ENCODE peak calls at places on chromosome 15, in seven cellular contexts. One of them, this sample, is unnamed.

GRCh38 chr15:27774191-27774590 is 324.9 kb downstream of the OCA2 start:
- DNase-seq in uterus: no peak
- DNase-seq in HCEC 1CT: no peak
- DNase-seq in dermis microvascular lymphatic vessel endothelial cell: no peak
- DNase-seq in fibroblast of pulmonary artery: no peak
- DNase-seq in activated CD4-positive, alpha-beta T cell treated with anti-CD3 and anti-CD28 coated beads, Interleukin-2, amount 50 U/mL, for 1 hour: no peak
- DNase-seq in T-helper 1 cell: no peak
- DNase-seq in this sample: no peak

GRCh38 chr15:83445653-83446052 is 1.5 kb upstream of the SH3GL3 start:
- DNase-seq in uterus: no peak
- DNase-seq in activated CD4-positive, alpha-beta T cell treated with anti-CD3 and anti-CD28 coated beads, Interleukin-2, amount 50 U/mL, for 1 hour: no peak
- DNase-seq in HCEC 1CT: no peak
- DNase-seq in fibroblast of pulmonary artery: no peak
- DNase-seq in dermis microvascular lymphatic vessel endothelial cell: no peak
- DNase-seq in T-helper 1 cell: no peak
- DNase-seq in this sample: no peak

GRCh38 chr15:63969652-63970421 is 76.4 kb downstream of the DAPK2 start:
- DNase-seq in activated CD4-positive, alpha-beta T cell treated with anti-CD3 and anti-CD28 coated beads, Interleukin-2, amount 50 U/mL, for 1 hour: no peak
- DNase-seq in dermis microvascular lymphatic vessel endothelial cell: peak
- DNase-seq in fibroblast of pulmonary artery: peak
- DNase-seq in HCEC 1CT: no peak
- DNase-seq in uterus: no peak
- DNase-seq in T-helper 1 cell: no peak
- DNase-seq in this sample: peak

GRCh38 chr15:48437178-48437577 is 105.9 kb downstream of the DUT start:
- DNase-seq in dermis microvascular lymphatic vessel endothelial cell: peak
- DNase-seq in activated CD4-positive, alpha-beta T cell treated with anti-CD3 and anti-CD28 coated beads, Interleukin-2, amount 50 U/mL, for 1 hour: no peak
- DNase-seq in T-helper 1 cell: no peak
- DNase-seq in fibroblast of pulmonary artery: peak
- DNase-seq in HCEC 1CT: peak
- DNase-seq in uterus: no peak
- DNase-seq in this sample: no peak

GRCh38 chr15:55738715-55739114 is 4.2 kb downstream of the PRTG start:
- DNase-seq in activated CD4-positive, alpha-beta T cell treated with anti-CD3 and anti-CD28 coated beads, Interleukin-2, amount 50 U/mL, for 1 hour: no peak
- DNase-seq in dermis microvascular lymphatic vessel endothelial cell: no peak
- DNase-seq in fibroblast of pulmonary artery: no peak
- DNase-seq in uterus: no peak
- DNase-seq in T-helper 1 cell: no peak
- DNase-seq in HCEC 1CT: no peak
- DNase-seq in this sample: no peak

GRCh38 chr15:101479851-101480612 is 9.5 kb downstream of the PCSK6 start:
- DNase-seq in uterus: no peak
- DNase-seq in activated CD4-positive, alpha-beta T cell treated with anti-CD3 and anti-CD28 coated beads, Interleukin-2, amount 50 U/mL, for 1 hour: no peak
- DNase-seq in fibroblast of pulmonary artery: no peak
- DNase-seq in T-helper 1 cell: no peak
- DNase-seq in HCEC 1CT: no peak
- DNase-seq in dermis microvascular lymphatic vessel endothelial cell: no peak
- DNase-seq in this sample: no peak

GRCh38 chr15:69467636-69468035 is 15.0 kb downstream of the RPLP1 start:
- DNase-seq in T-helper 1 cell: no peak
- DNase-seq in dermis microvascular lymphatic vessel endothelial cell: no peak
- DNase-seq in activated CD4-positive, alpha-beta T cell treated with anti-CD3 and anti-CD28 coated beads, Interleukin-2, amount 50 U/mL, for 1 hour: no peak
- DNase-seq in HCEC 1CT: no peak
- DNase-seq in fibroblast of pulmonary artery: no peak
- DNase-seq in uterus: no peak
- DNase-seq in this sample: no peak

GRCh38 chr15:89885611-89886010 is 8.2 kb downstream of the AP3S2 start:
- DNase-seq in HCEC 1CT: no peak
- DNase-seq in fibroblast of pulmonary artery: no peak
- DNase-seq in activated CD4-positive, alpha-beta T cell treated with anti-CD3 and anti-CD28 coated beads, Interleukin-2, amount 50 U/mL, for 1 hour: no peak
- DNase-seq in dermis microvascular lymphatic vessel endothelial cell: no peak
- DNase-seq in T-helper 1 cell: no peak
- DNase-seq in uterus: no peak
- DNase-seq in this sample: no peak

GRCh38 chr15:73956276-73957086 is 30.2 kb downstream of the LOXL1 start:
- DNase-seq in dermis microvascular lymphatic vessel endothelial cell: peak
- DNase-seq in uterus: no peak
- DNase-seq in HCEC 1CT: peak
- DNase-seq in fibroblast of pulmonary artery: peak
- DNase-seq in T-helper 1 cell: no peak
- DNase-seq in activated CD4-positive, alpha-beta T cell treated with anti-CD3 and anti-CD28 coated beads, Interleukin-2, amount 50 U/mL, for 1 hour: no peak
- DNase-seq in this sample: peak

GRCh38 chr15:31843426-31844055 is 186.8 kb upstream of the CHRNA7 start:
- DNase-seq in dermis microvascular lymphatic vessel endothelial cell: no peak
- DNase-seq in activated CD4-positive, alpha-beta T cell treated with anti-CD3 and anti-CD28 coated beads, Interleukin-2, amount 50 U/mL, for 1 hour: no peak
- DNase-seq in uterus: no peak
- DNase-seq in fibroblast of pulmonary artery: no peak
- DNase-seq in HCEC 1CT: no peak
- DNase-seq in T-helper 1 cell: no peak
- DNase-seq in this sample: no peak

GRCh38 chr15:88267720-88268119 is 11.2 kb upstream of the NTRK3 start:
- DNase-seq in HCEC 1CT: no peak
- DNase-seq in T-helper 1 cell: no peak
- DNase-seq in fibroblast of pulmonary artery: no peak
- DNase-seq in uterus: no peak
- DNase-seq in activated CD4-positive, alpha-beta T cell treated with anti-CD3 and anti-CD28 coated beads, Interleukin-2, amount 50 U/mL, for 1 hour: no peak
- DNase-seq in dermis microvascular lymphatic vessel endothelial cell: no peak
- DNase-seq in this sample: no peak

GRCh38 chr15:79041598-79042175 is 48.9 kb downstream of the RASGRF1 start:
- DNase-seq in fibroblast of pulmonary artery: no peak
- DNase-seq in HCEC 1CT: no peak
- DNase-seq in dermis microvascular lymphatic vessel endothelial cell: no peak
- DNase-seq in T-helper 1 cell: no peak
- DNase-seq in uterus: no peak
- DNase-seq in activated CD4-positive, alpha-beta T cell treated with anti-CD3 and anti-CD28 coated beads, Interleukin-2, amount 50 U/mL, for 1 hour: no peak
- DNase-seq in this sample: no peak

GRCh38 chr15:45921376-45921775 is 286.5 kb downstream of the SQOR start:
- DNase-seq in T-helper 1 cell: no peak
- DNase-seq in dermis microvascular lymphatic vessel endothelial cell: peak
- DNase-seq in HCEC 1CT: no peak
- DNase-seq in uterus: no peak
- DNase-seq in activated CD4-positive, alpha-beta T cell treated with anti-CD3 and anti-CD28 coated beads, Interleukin-2, amount 50 U/mL, for 1 hour: no peak
- DNase-seq in fibroblast of pulmonary artery: peak
- DNase-seq in this sample: no peak

GRCh38 chr15:63583027-63583426 is 14.2 kb upstream of the FBXL22 start:
- DNase-seq in dermis microvascular lymphatic vessel endothelial cell: no peak
- DNase-seq in activated CD4-positive, alpha-beta T cell treated with anti-CD3 and anti-CD28 coated beads, Interleukin-2, amount 50 U/mL, for 1 hour: no peak
- DNase-seq in uterus: no peak
- DNase-seq in fibroblast of pulmonary artery: peak
- DNase-seq in HCEC 1CT: peak
- DNase-seq in T-helper 1 cell: no peak
- DNase-seq in this sample: no peak

GRCh38 chr15:99467338-99467720 is 98.5 kb upstream of the MEF2A start:
- DNase-seq in HCEC 1CT: no peak
- DNase-seq in T-helper 1 cell: no peak
- DNase-seq in dermis microvascular lymphatic vessel endothelial cell: no peak
- DNase-seq in fibroblast of pulmonary artery: no peak
- DNase-seq in uterus: no peak
- DNase-seq in activated CD4-positive, alpha-beta T cell treated with anti-CD3 and anti-CD28 coated beads, Interleukin-2, amount 50 U/mL, for 1 hour: no peak
- DNase-seq in this sample: no peak

GRCh38 chr15:60582370-60583036 is 103.6 kb upstream of the ICE2 start:
- DNase-seq in fibroblast of pulmonary artery: peak
- DNase-seq in T-helper 1 cell: peak
- DNase-seq in uterus: no peak
- DNase-seq in HCEC 1CT: no peak
- DNase-seq in dermis microvascular lymphatic vessel endothelial cell: peak
- DNase-seq in activated CD4-positive, alpha-beta T cell treated with anti-CD3 and anti-CD28 coated beads, Interleukin-2, amount 50 U/mL, for 1 hour: peak
- DNase-seq in this sample: peak

GRCh38 chr15:73872370-73872769 is 994 bp upstream of the TBC1D21 start:
- DNase-seq in fibroblast of pulmonary artery: peak
- DNase-seq in T-helper 1 cell: no peak
- DNase-seq in dermis microvascular lymphatic vessel endothelial cell: no peak
- DNase-seq in uterus: no peak
- DNase-seq in HCEC 1CT: peak
- DNase-seq in activated CD4-positive, alpha-beta T cell treated with anti-CD3 and anti-CD28 coated beads, Interleukin-2, amount 50 U/mL, for 1 hour: no peak
- DNase-seq in this sample: no peak

GRCh38 chr15:31226011-31226410 is 100.6 kb upstream of the KLF13 start:
- DNase-seq in T-helper 1 cell: no peak
- DNase-seq in HCEC 1CT: no peak
- DNase-seq in uterus: no peak
- DNase-seq in dermis microvascular lymphatic vessel endothelial cell: no peak
- DNase-seq in fibroblast of pulmonary artery: no peak
- DNase-seq in activated CD4-positive, alpha-beta T cell treated with anti-CD3 and anti-CD28 coated beads, Interleukin-2, amount 50 U/mL, for 1 hour: no peak
- DNase-seq in this sample: no peak

GRCh38 chr15:61100512-61100911 is 128.6 kb downstream of the RORA start:
- DNase-seq in uterus: no peak
- DNase-seq in T-helper 1 cell: no peak
- DNase-seq in activated CD4-positive, alpha-beta T cell treated with anti-CD3 and anti-CD28 coated beads, Interleukin-2, amount 50 U/mL, for 1 hour: no peak
- DNase-seq in dermis microvascular lymphatic vessel endothelial cell: no peak
- DNase-seq in HCEC 1CT: no peak
- DNase-seq in fibroblast of pulmonary artery: no peak
- DNase-seq in this sample: no peak

GRCh38 chr15:76470691-76471090 is 134.1 kb downstream of the ISL2 start:
- DNase-seq in dermis microvascular lymphatic vessel endothelial cell: no peak
- DNase-seq in activated CD4-positive, alpha-beta T cell treated with anti-CD3 and anti-CD28 coated beads, Interleukin-2, amount 50 U/mL, for 1 hour: no peak
- DNase-seq in T-helper 1 cell: no peak
- DNase-seq in HCEC 1CT: peak
- DNase-seq in fibroblast of pulmonary artery: peak
- DNase-seq in uterus: no peak
- DNase-seq in this sample: no peak

GRCh38 chr15:58313304-58313703 is 118.5 kb upstream of the LIPC start:
- DNase-seq in HCEC 1CT: no peak
- DNase-seq in dermis microvascular lymphatic vessel endothelial cell: no peak
- DNase-seq in T-helper 1 cell: no peak
- DNase-seq in fibroblast of pulmonary artery: no peak
- DNase-seq in activated CD4-positive, alpha-beta T cell treated with anti-CD3 and anti-CD28 coated beads, Interleukin-2, amount 50 U/mL, for 1 hour: no peak
- DNase-seq in uterus: no peak
- DNase-seq in this sample: no peak

GRCh38 chr15:45386420-45386819 is 8.1 kb upstream of the GATM start:
- DNase-seq in fibroblast of pulmonary artery: no peak
- DNase-seq in T-helper 1 cell: no peak
- DNase-seq in uterus: no peak
- DNase-seq in dermis microvascular lymphatic vessel endothelial cell: no peak
- DNase-seq in HCEC 1CT: no peak
- DNase-seq in activated CD4-positive, alpha-beta T cell treated with anti-CD3 and anti-CD28 coated beads, Interleukin-2, amount 50 U/mL, for 1 hour: no peak
- DNase-seq in this sample: no peak

GRCh38 chr15:41581110-41581509 is 22.1 kb downstream of the TYRO3 start:
- DNase-seq in activated CD4-positive, alpha-beta T cell treated with anti-CD3 and anti-CD28 coated beads, Interleukin-2, amount 50 U/mL, for 1 hour: no peak
- DNase-seq in fibroblast of pulmonary artery: no peak
- DNase-seq in HCEC 1CT: no peak
- DNase-seq in T-helper 1 cell: no peak
- DNase-seq in uterus: no peak
- DNase-seq in dermis microvascular lymphatic vessel endothelial cell: no peak
- DNase-seq in this sample: no peak

GRCh38 chr15:89108865-89109660 is 20.8 kb downstream of the ABHD2 start:
- DNase-seq in dermis microvascular lymphatic vessel endothelial cell: no peak
- DNase-seq in uterus: no peak
- DNase-seq in T-helper 1 cell: no peak
- DNase-seq in fibroblast of pulmonary artery: no peak
- DNase-seq in HCEC 1CT: no peak
- DNase-seq in activated CD4-positive, alpha-beta T cell treated with anti-CD3 and anti-CD28 coated beads, Interleukin-2, amount 50 U/mL, for 1 hour: no peak
- DNase-seq in this sample: no peak

GRCh38 chr15:89657691-89658200 is 2.5 kb upstream of the KIF7 start:
- DNase-seq in dermis microvascular lymphatic vessel endothelial cell: no peak
- DNase-seq in HCEC 1CT: no peak
- DNase-seq in uterus: no peak
- DNase-seq in activated CD4-positive, alpha-beta T cell treated with anti-CD3 and anti-CD28 coated beads, Interleukin-2, amount 50 U/mL, for 1 hour: no peak
- DNase-seq in T-helper 1 cell: no peak
- DNase-seq in fibroblast of pulmonary artery: no peak
- DNase-seq in this sample: no peak

GRCh38 chr15:73873889-73874511 is 636 bp downstream of the TBC1D21 start:
- DNase-seq in uterus: no peak
- DNase-seq in dermis microvascular lymphatic vessel endothelial cell: peak
- DNase-seq in T-helper 1 cell: no peak
- DNase-seq in activated CD4-positive, alpha-beta T cell treated with anti-CD3 and anti-CD28 coated beads, Interleukin-2, amount 50 U/mL, for 1 hour: no peak
- DNase-seq in fibroblast of pulmonary artery: peak
- DNase-seq in HCEC 1CT: peak
- DNase-seq in this sample: peak

GRCh38 chr15:55661431-55661830 is 73.3 kb upstream of the PYGO1 start:
- DNase-seq in HCEC 1CT: no peak
- DNase-seq in uterus: no peak
- DNase-seq in dermis microvascular lymphatic vessel endothelial cell: peak
- DNase-seq in T-helper 1 cell: no peak
- DNase-seq in fibroblast of pulmonary artery: peak
- DNase-seq in activated CD4-positive, alpha-beta T cell treated with anti-CD3 and anti-CD28 coated beads, Interleukin-2, amount 50 U/mL, for 1 hour: no peak
- DNase-seq in this sample: no peak

GRCh38 chr15:55267401-55268053 is 22.1 kb downstream of the RAB27A start:
- DNase-seq in HCEC 1CT: no peak
- DNase-seq in uterus: no peak
- DNase-seq in fibroblast of pulmonary artery: peak
- DNase-seq in activated CD4-positive, alpha-beta T cell treated with anti-CD3 and anti-CD28 coated beads, Interleukin-2, amount 50 U/mL, for 1 hour: peak
- DNase-seq in T-helper 1 cell: peak
- DNase-seq in dermis microvascular lymphatic vessel endothelial cell: no peak
- DNase-seq in this sample: no peak

GRCh38 chr15:39407116-39407515 is 173.8 kb upstream of the THBS1 start:
- DNase-seq in T-helper 1 cell: no peak
- DNase-seq in uterus: no peak
- DNase-seq in activated CD4-positive, alpha-beta T cell treated with anti-CD3 and anti-CD28 coated beads, Interleukin-2, amount 50 U/mL, for 1 hour: no peak
- DNase-seq in fibroblast of pulmonary artery: peak
- DNase-seq in HCEC 1CT: peak
- DNase-seq in dermis microvascular lymphatic vessel endothelial cell: no peak
- DNase-seq in this sample: no peak

GRCh38 chr15:100769975-100770340 is 109.7 kb upstream of the ALDH1A3 start:
- DNase-seq in HCEC 1CT: no peak
- DNase-seq in fibroblast of pulmonary artery: no peak
- DNase-seq in uterus: no peak
- DNase-seq in T-helper 1 cell: no peak
- DNase-seq in activated CD4-positive, alpha-beta T cell treated with anti-CD3 and anti-CD28 coated beads, Interleukin-2, amount 50 U/mL, for 1 hour: no peak
- DNase-seq in dermis microvascular lymphatic vessel endothelial cell: no peak
- DNase-seq in this sample: no peak

GRCh38 chr15:57118013-57118799 is 199.8 kb downstream of the TCF12 start:
- DNase-seq in activated CD4-positive, alpha-beta T cell treated with anti-CD3 and anti-CD28 coated beads, Interleukin-2, amount 50 U/mL, for 1 hour: no peak
- DNase-seq in dermis microvascular lymphatic vessel endothelial cell: peak
- DNase-seq in T-helper 1 cell: no peak
- DNase-seq in fibroblast of pulmonary artery: peak
- DNase-seq in uterus: no peak
- DNase-seq in HCEC 1CT: peak
- DNase-seq in this sample: peak

GRCh38 chr15:77039817-77040216 is 31.1 kb downstream of the TSPAN3 start:
- DNase-seq in dermis microvascular lymphatic vessel endothelial cell: no peak
- DNase-seq in fibroblast of pulmonary artery: no peak
- DNase-seq in T-helper 1 cell: no peak
- DNase-seq in uterus: no peak
- DNase-seq in HCEC 1CT: no peak
- DNase-seq in activated CD4-positive, alpha-beta T cell treated with anti-CD3 and anti-CD28 coated beads, Interleukin-2, amount 50 U/mL, for 1 hour: no peak
- DNase-seq in this sample: no peak

GRCh38 chr15:100103828-100104227 is 237.9 kb downstream of the ADAMTS17 start:
- DNase-seq in activated CD4-positive, alpha-beta T cell treated with anti-CD3 and anti-CD28 coated beads, Interleukin-2, amount 50 U/mL, for 1 hour: no peak
- DNase-seq in uterus: peak
- DNase-seq in HCEC 1CT: no peak
- DNase-seq in T-helper 1 cell: no peak
- DNase-seq in fibroblast of pulmonary artery: no peak
- DNase-seq in dermis microvascular lymphatic vessel endothelial cell: no peak
- DNase-seq in this sample: no peak

GRCh38 chr15:72042865-72043264 is 75.1 kb downstream of the MYO9A start:
- DNase-seq in T-helper 1 cell: no peak
- DNase-seq in dermis microvascular lymphatic vessel endothelial cell: no peak
- DNase-seq in HCEC 1CT: no peak
- DNase-seq in activated CD4-positive, alpha-beta T cell treated with anti-CD3 and anti-CD28 coated beads, Interleukin-2, amount 50 U/mL, for 1 hour: no peak
- DNase-seq in fibroblast of pulmonary artery: no peak
- DNase-seq in uterus: no peak
- DNase-seq in this sample: peak

GRCh38 chr15:26260517-26261133 is 397.5 kb upstream of the ATP10A start:
- DNase-seq in uterus: no peak
- DNase-seq in fibroblast of pulmonary artery: peak
- DNase-seq in HCEC 1CT: no peak
- DNase-seq in T-helper 1 cell: no peak
- DNase-seq in dermis microvascular lymphatic vessel endothelial cell: peak
- DNase-seq in activated CD4-positive, alpha-beta T cell treated with anti-CD3 and anti-CD28 coated beads, Interleukin-2, amount 50 U/mL, for 1 hour: peak
- DNase-seq in this sample: no peak

GRCh38 chr15:101052681-101053121 is 133.5 kb downstream of the LRRK1 start:
- DNase-seq in HCEC 1CT: no peak
- DNase-seq in dermis microvascular lymphatic vessel endothelial cell: no peak
- DNase-seq in fibroblast of pulmonary artery: no peak
- DNase-seq in uterus: no peak
- DNase-seq in activated CD4-positive, alpha-beta T cell treated with anti-CD3 and anti-CD28 coated beads, Interleukin-2, amount 50 U/mL, for 1 hour: no peak
- DNase-seq in T-helper 1 cell: no peak
- DNase-seq in this sample: no peak

GRCh38 chr15:56837281-56837680 is 81.2 kb upstream of the TCF12 start:
- DNase-seq in T-helper 1 cell: no peak
- DNase-seq in dermis microvascular lymphatic vessel endothelial cell: no peak
- DNase-seq in fibroblast of pulmonary artery: peak
- DNase-seq in activated CD4-positive, alpha-beta T cell treated with anti-CD3 and anti-CD28 coated beads, Interleukin-2, amount 50 U/mL, for 1 hour: no peak
- DNase-seq in uterus: no peak
- DNase-seq in HCEC 1CT: no peak
- DNase-seq in this sample: no peak

GRCh38 chr15:44385344-44385942 is 42.0 kb upstream of the CTDSPL2 start:
- DNase-seq in T-helper 1 cell: no peak
- DNase-seq in fibroblast of pulmonary artery: peak
- DNase-seq in dermis microvascular lymphatic vessel endothelial cell: no peak
- DNase-seq in uterus: no peak
- DNase-seq in HCEC 1CT: no peak
- DNase-seq in activated CD4-positive, alpha-beta T cell treated with anti-CD3 and anti-CD28 coated beads, Interleukin-2, amount 50 U/mL, for 1 hour: no peak
- DNase-seq in this sample: no peak

This sample was measured in MCF 10A.